ENCODE peak calls at places on chromosome 5, in five cellular contexts. One of them, this sample, is unnamed.

GRCh38 chr5:169954786-169955185 is 25.5 kb downstream of the INSYN2B start:
- DNase-seq in left ventricle myocardium inferior: no peak
- DNase-seq in stomach: no peak
- DNase-seq in body of pancreas: no peak
- DNase-seq in tibial artery: no peak
- DNase-seq in this sample: no peak

GRCh38 chr5:179336871-179337165 is 8.4 kb downstream of the ADAMTS2 start:
- DNase-seq in tibial artery: no peak
- DNase-seq in body of pancreas: no peak
- DNase-seq in stomach: no peak
- DNase-seq in left ventricle myocardium inferior: no peak
- DNase-seq in this sample: no peak

GRCh38 chr5:132099073-132099748 is 25.6 kb downstream of the CSF2 start:
- DNase-seq in tibial artery: no peak
- DNase-seq in body of pancreas: no peak
- DNase-seq in stomach: no peak
- DNase-seq in left ventricle myocardium inferior: no peak
- DNase-seq in this sample: no peak

GRCh38 chr5:27473300-27474053 is 435.1 kb upstream of the CDH9 start:
- DNase-seq in body of pancreas: no peak
- DNase-seq in stomach: no peak
- DNase-seq in left ventricle myocardium inferior: no peak
- DNase-seq in tibial artery: no peak
- DNase-seq in this sample: no peak

GRCh38 chr5:9348296-9348996 is 197.4 kb downstream of the SEMA5A start:
- DNase-seq in stomach: no peak
- DNase-seq in left ventricle myocardium inferior: no peak
- DNase-seq in body of pancreas: peak; percentile 12
- DNase-seq in tibial artery: no peak
- DNase-seq in this sample: no peak

GRCh38 chr5:105687493-105687892 is 1983.2 kb downstream of the EFNA5 start:
- DNase-seq in left ventricle myocardium inferior: no peak
- DNase-seq in stomach: no peak
- DNase-seq in tibial artery: no peak
- DNase-seq in body of pancreas: no peak
- DNase-seq in this sample: no peak

GRCh38 chr5:133409210-133409674 is 203.1 kb downstream of the FSTL4 start:
- DNase-seq in body of pancreas: no peak
- DNase-seq in stomach: no peak
- DNase-seq in tibial artery: no peak
- DNase-seq in left ventricle myocardium inferior: no peak
- DNase-seq in this sample: no peak

GRCh38 chr5:150521939-150522503 is 14.1 kb downstream of the NDST1 start:
- DNase-seq in left ventricle myocardium inferior: no peak
- DNase-seq in stomach: no peak
- DNase-seq in tibial artery: no peak
- DNase-seq in body of pancreas: no peak
- DNase-seq in this sample: no peak

GRCh38 chr5:6767481-6768063 is 54.3 kb downstream of the TENT4A start:
- DNase-seq in body of pancreas: no peak
- DNase-seq in left ventricle myocardium inferior: no peak
- DNase-seq in tibial artery: no peak
- DNase-seq in stomach: no peak
- DNase-seq in this sample: no peak

GRCh38 chr5:149410071-149410470 is 31.0 kb upstream of the IL17B start:
- DNase-seq in stomach: no peak
- DNase-seq in left ventricle myocardium inferior: no peak
- DNase-seq in tibial artery: peak; percentile 60
- DNase-seq in body of pancreas: no peak
- DNase-seq in this sample: no peak

GRCh38 chr5:10760033-10760975 is 730 bp downstream of the DAP start:
- DNase-seq in tibial artery: no peak
- DNase-seq in body of pancreas: peak; percentile 85
- DNase-seq in stomach: peak; percentile 78
- DNase-seq in left ventricle myocardium inferior: peak; percentile 33
- DNase-seq in this sample: peak; percentile 60

GRCh38 chr5:41790038-41790776 is 80.0 kb downstream of the OXCT1 start:
- DNase-seq in tibial artery: no peak
- DNase-seq in stomach: no peak
- DNase-seq in left ventricle myocardium inferior: no peak
- DNase-seq in body of pancreas: no peak
- DNase-seq in this sample: no peak

GRCh38 chr5:65762234-65762633 is 40.2 kb downstream of the NLN start:
- DNase-seq in body of pancreas: no peak
- DNase-seq in tibial artery: no peak
- DNase-seq in stomach: no peak
- DNase-seq in left ventricle myocardium inferior: no peak
- DNase-seq in this sample: no peak

GRCh38 chr5:138743506-138743905 is 9.7 kb upstream of the CTNNA1 start:
- DNase-seq in body of pancreas: no peak
- DNase-seq in left ventricle myocardium inferior: no peak
- DNase-seq in tibial artery: no peak
- DNase-seq in stomach: no peak
- DNase-seq in this sample: no peak

GRCh38 chr5:120923026-120923425 is 458.9 kb downstream of the PRR16 start:
- DNase-seq in stomach: no peak
- DNase-seq in body of pancreas: no peak
- DNase-seq in left ventricle myocardium inferior: no peak
- DNase-seq in tibial artery: no peak
- DNase-seq in this sample: no peak
- H3K4me3 ChIP-seq in stomach: no peak overlapping the region
- H3K4me3 ChIP-seq in body of pancreas: no peak overlapping the region
- H3K4me3 ChIP-seq in left ventricle myocardium inferior: no peak overlapping the region
- H3K4me3 ChIP-seq in tibial artery: no peak overlapping the region
- H3K4me3 ChIP-seq in this sample: no peak overlapping the region

DNA sequence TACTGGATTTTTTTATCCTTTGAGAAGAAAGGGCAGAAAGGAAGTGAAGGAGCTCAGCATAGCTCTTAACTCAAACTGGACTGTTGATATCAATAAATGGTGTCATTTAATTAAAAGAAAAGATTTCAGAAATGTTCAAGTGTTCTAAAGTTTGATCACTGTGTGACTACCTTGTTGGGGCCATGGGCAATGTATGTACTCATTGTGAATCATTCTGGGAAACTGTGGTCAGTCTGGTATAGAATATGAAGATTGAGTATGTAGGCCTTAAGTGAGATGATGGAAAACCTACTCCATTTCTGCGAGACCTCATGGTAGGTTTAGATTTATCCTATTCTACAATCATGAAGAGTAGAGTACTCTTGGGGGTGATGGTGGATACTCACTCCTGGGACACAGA is 164.5 kb upstream of the RGS7BP start:
- DNase-seq in left ventricle myocardium inferior: no peak
- DNase-seq in tibial artery: no peak
- DNase-seq in body of pancreas: no peak
- DNase-seq in stomach: no peak
- DNase-seq in this sample: no peak
- H3K36me3 ChIP-seq in left ventricle myocardium inferior: no peaks in the 10 kb centered on the region
- H3K36me3 ChIP-seq in tibial artery: no peaks in the 10 kb centered on the region
- H3K36me3 ChIP-seq in body of pancreas: no peaks in the 10 kb centered on the region
- H3K36me3 ChIP-seq in stomach: no peaks in the 10 kb centered on the region
- H3K36me3 ChIP-seq in this sample: no peaks in the 10 kb centered on the region

GRCh38 chr5:56025303-56025885 is 30.6 kb upstream of the IL6ST start:
- DNase-seq in tibial artery: no peak
- DNase-seq in stomach: no peak
- DNase-seq in left ventricle myocardium inferior: no peak
- DNase-seq in body of pancreas: peak; percentile 16
- DNase-seq in this sample: no peak

GRCh38 chr5:56023296-56023695 is 28.5 kb upstream of the IL6ST start:
- DNase-seq in body of pancreas: no peak
- DNase-seq in left ventricle myocardium inferior: no peak
- DNase-seq in tibial artery: no peak
- DNase-seq in stomach: no peak
- DNase-seq in this sample: no peak

GRCh38 chr5:56026863-56027300 is 32.1 kb upstream of the IL6ST start:
- DNase-seq in tibial artery: no peak
- DNase-seq in stomach: no peak
- DNase-seq in body of pancreas: no peak
- DNase-seq in left ventricle myocardium inferior: no peak
- DNase-seq in this sample: no peak

GRCh38 chr5:56028708-56029107 is 33.9 kb upstream of the IL6ST start:
- DNase-seq in stomach: no peak
- DNase-seq in tibial artery: no peak
- DNase-seq in left ventricle myocardium inferior: no peak
- DNase-seq in body of pancreas: no peak
- DNase-seq in this sample: no peak

DNA sequence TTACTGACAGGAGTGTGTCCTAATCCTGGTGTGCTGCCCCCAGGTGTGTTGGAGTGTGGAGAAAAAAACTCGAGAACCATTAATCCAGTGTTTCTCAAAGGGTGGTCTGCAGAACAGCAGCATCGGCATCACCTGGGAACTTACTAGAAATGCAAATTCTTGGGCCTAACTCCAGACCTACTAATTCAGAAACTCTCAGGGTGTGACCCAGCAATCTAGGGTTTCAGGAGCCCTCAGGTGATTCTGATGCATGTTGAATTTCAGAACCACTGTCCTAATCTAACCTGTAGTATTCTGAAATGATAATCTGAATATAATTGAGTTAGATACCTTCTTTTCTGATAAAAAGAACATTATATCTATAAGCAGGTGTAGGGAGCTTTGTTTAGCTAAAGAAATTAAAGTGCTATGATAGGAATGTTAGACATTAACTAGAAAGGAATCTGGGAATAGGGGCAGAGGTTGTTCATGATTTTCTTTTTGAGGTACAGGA is 30.1 kb upstream of the IL6ST start:
- DNase-seq in tibial artery: no peak
- DNase-seq in body of pancreas: no peak
- DNase-seq in left ventricle myocardium inferior: no peak
- DNase-seq in stomach: no peak
- DNase-seq in this sample: no peak
- H3K27me3 ChIP-seq in tibial artery: no peaks in the 10 kb centered on the region
- H3K27me3 ChIP-seq in body of pancreas: no peaks in the 10 kb centered on the region
- H3K27me3 ChIP-seq in left ventricle myocardium inferior: no peaks in the 10 kb centered on the region
- H3K27me3 ChIP-seq in stomach: no peaks in the 10 kb centered on the region
- H3K27me3 ChIP-seq in this sample: no peaks in the 10 kb centered on the region

GRCh38 chr5:67214713-67215591 is 18.4 kb upstream of the CD180 start:
- DNase-seq in tibial artery: no peak
- DNase-seq in body of pancreas: peak; percentile 85
- DNase-seq in left ventricle myocardium inferior: no peak
- DNase-seq in stomach: peak; percentile 83
- DNase-seq in this sample: no peak
- H3K4me3 ChIP-seq in tibial artery: no peak overlapping the region
- H3K4me3 ChIP-seq in body of pancreas: no peak overlapping the region
- H3K4me3 ChIP-seq in left ventricle myocardium inferior: peak overlapping the region; percentile 52
- H3K4me3 ChIP-seq in stomach: no peak overlapping the region
- H3K4me3 ChIP-seq in this sample: no peak overlapping the region

DNA sequence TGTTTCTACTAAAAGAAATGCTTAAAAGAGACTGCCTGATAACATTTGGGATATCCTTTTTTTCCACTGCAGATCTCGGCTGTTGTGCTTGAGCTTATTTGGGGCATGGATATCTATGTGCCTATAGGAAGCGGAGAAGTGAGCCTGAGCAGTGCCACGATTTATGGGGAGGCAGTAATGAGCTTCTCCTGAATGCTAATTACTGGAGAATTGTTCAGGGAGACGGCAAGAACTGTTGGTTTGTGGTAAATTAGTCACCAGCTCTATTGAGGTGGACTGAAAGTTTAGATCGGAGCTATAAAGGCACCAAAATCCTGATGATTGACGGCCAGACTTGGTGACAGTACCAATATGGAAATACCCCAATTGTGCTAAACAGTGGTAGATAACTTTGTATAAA is 186.5 kb downstream of the ARHGEF28 start:
- DNase-seq in stomach: no peak
- DNase-seq in tibial artery: no peak
- DNase-seq in body of pancreas: no peak
- DNase-seq in left ventricle myocardium inferior: no peak
- DNase-seq in this sample: no peak
- H3K36me3 ChIP-seq in stomach: peaks cover 12% of the 10 kb centered on the region
- H3K36me3 ChIP-seq in tibial artery: no peaks in the 10 kb centered on the region
- H3K36me3 ChIP-seq in body of pancreas: no peaks in the 10 kb centered on the region
- H3K36me3 ChIP-seq in left ventricle myocardium inferior: no peaks in the 10 kb centered on the region
- H3K36me3 ChIP-seq in this sample: no peaks in the 10 kb centered on the region